ENCODE peak calls at places on chromosomes 2 and 18, in six cellular contexts. One of them, this sample, is unnamed.
A peak's percentile ranks its signal among the peaks of the same experiment; 100 is the strongest.

GRCh38 chr2:42754021-42754775 is 9.7 kb downstream of the OXER1 start:
- DNase-seq in lower leg skin: no peak
- DNase-seq in heart left ventricle: peak; percentile 52
- DNase-seq in upper lobe of right lung: no peak
- DNase-seq in HCT116: no peak
- DNase-seq in dorsolateral prefrontal cortex: peak; percentile 48
- DNase-seq in this sample: no peak

GRCh38 chr2:38523728-38524437 is 78.8 kb downstream of the HNRNPLL start:
- DNase-seq in lower leg skin: no peak
- DNase-seq in heart left ventricle: no peak
- DNase-seq in upper lobe of right lung: no peak
- DNase-seq in HCT116: no peak
- DNase-seq in dorsolateral prefrontal cortex: no peak
- DNase-seq in this sample: no peak

GRCh38 chr2:190849774-190850173 is 30.8 kb upstream of the GLS start:
- DNase-seq in lower leg skin: no peak
- DNase-seq in heart left ventricle: peak; percentile 41
- DNase-seq in upper lobe of right lung: no peak
- DNase-seq in HCT116: no peak
- DNase-seq in dorsolateral prefrontal cortex: peak; percentile 12
- DNase-seq in this sample: no peak

GRCh38 chr2:67514515-67514914 is 117.4 kb downstream of the ETAA1 start:
- DNase-seq in lower leg skin: no peak
- DNase-seq in heart left ventricle: no peak
- DNase-seq in upper lobe of right lung: no peak
- DNase-seq in HCT116: no peak
- DNase-seq in dorsolateral prefrontal cortex: no peak
- DNase-seq in this sample: no peak

GRCh38 chr18:36185157-36185556 is 2.1 kb upstream of the MOCOS start:
- DNase-seq in lower leg skin: peak; percentile 32
- DNase-seq in heart left ventricle: no peak
- DNase-seq in upper lobe of right lung: no peak
- DNase-seq in HCT116: no peak
- DNase-seq in dorsolateral prefrontal cortex: no peak
- DNase-seq in this sample: no peak

GRCh38 chr2:232350804-232351685 is 27.5 kb upstream of the ALPP start:
- DNase-seq in lower leg skin: no peak
- DNase-seq in heart left ventricle: no peak
- DNase-seq in upper lobe of right lung: peak; percentile 62
- DNase-seq in HCT116: no peak
- DNase-seq in dorsolateral prefrontal cortex: no peak
- DNase-seq in this sample: no peak

GRCh38 chr2:73176205-73176880 is 26.0 kb upstream of the NOTO start:
- DNase-seq in lower leg skin: no peak
- DNase-seq in heart left ventricle: no peak
- DNase-seq in upper lobe of right lung: no peak
- DNase-seq in HCT116: no peak
- DNase-seq in dorsolateral prefrontal cortex: no peak
- DNase-seq in this sample: no peak

GRCh38 chr2:112938904-112939303 is 27.9 kb downstream of the IL37 start:
- DNase-seq in lower leg skin: no peak
- DNase-seq in heart left ventricle: no peak
- DNase-seq in upper lobe of right lung: no peak
- DNase-seq in HCT116: peak; percentile 68
- DNase-seq in dorsolateral prefrontal cortex: no peak
- DNase-seq in this sample: no peak

GRCh38 chr2:240433973-240434727 is 1.3 kb upstream of the GPC1 start:
- DNase-seq in lower leg skin: peak; percentile 93
- DNase-seq in heart left ventricle: peak; percentile 26
- DNase-seq in upper lobe of right lung: peak; percentile 67
- DNase-seq in HCT116: peak; percentile 81
- DNase-seq in dorsolateral prefrontal cortex: peak; percentile 60
- DNase-seq in this sample: no peak
- H3K4me3 ChIP-seq in lower leg skin: peak overlapping the region; percentile 46
- H3K4me3 ChIP-seq in heart left ventricle: peak overlapping the region; percentile 79
- H3K4me3 ChIP-seq in upper lobe of right lung: peak overlapping the region; percentile 63
- H3K4me3 ChIP-seq in HCT116: peak overlapping the region; percentile 74
- H3K4me3 ChIP-seq in dorsolateral prefrontal cortex: peak overlapping the region; percentile 76
- H3K4me3 ChIP-seq in this sample: peak overlapping the region; percentile 90

GRCh38 chr2:241940329-241940728 is 70.8 kb downstream of the RTP5 start:
- DNase-seq in lower leg skin: peak; percentile 36
- DNase-seq in heart left ventricle: no peak
- DNase-seq in upper lobe of right lung: no peak
- DNase-seq in HCT116: peak; percentile 8
- DNase-seq in dorsolateral prefrontal cortex: no peak
- DNase-seq in this sample: no peak
- TF ChIP-seq CTCF in lower leg skin: no peak
- TF ChIP-seq CTCF in heart left ventricle: no peak
- TF ChIP-seq CTCF in upper lobe of right lung: peak; percentile 29
- TF ChIP-seq CTCF in HCT116: peak; percentile 53
- TF ChIP-seq CTCF in dorsolateral prefrontal cortex: no peak
- TF ChIP-seq CTCF in this sample: no peak

DNA sequence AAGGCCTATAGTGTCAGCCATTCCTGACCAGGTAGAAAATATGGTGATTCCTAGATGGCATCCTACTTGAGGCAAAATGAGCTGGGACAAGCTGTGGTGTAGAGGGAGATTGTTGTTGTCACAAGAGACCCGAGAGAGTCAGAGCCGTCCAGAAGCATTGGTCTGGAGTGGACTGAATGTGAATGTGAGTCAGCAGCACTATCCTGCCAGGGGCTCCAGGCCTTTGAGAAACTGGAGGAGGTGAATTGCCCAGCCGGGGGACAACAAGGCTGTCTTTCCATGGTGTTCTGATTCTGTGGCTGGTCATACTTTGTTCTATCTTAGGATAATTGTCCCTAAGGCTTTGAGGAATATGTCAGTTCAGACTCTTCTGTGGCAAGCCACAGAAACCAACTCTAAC is 29.4 kb upstream of the EIF2AK3 start:
- DNase-seq in lower leg skin: no peak
- DNase-seq in heart left ventricle: no peak
- DNase-seq in upper lobe of right lung: no peak
- DNase-seq in HCT116: no peak
- DNase-seq in dorsolateral prefrontal cortex: no peak
- DNase-seq in this sample: no peak
- H3K4me3 ChIP-seq in lower leg skin: no peak overlapping the region
- H3K4me3 ChIP-seq in heart left ventricle: no peak overlapping the region
- H3K4me3 ChIP-seq in upper lobe of right lung: no peak overlapping the region
- H3K4me3 ChIP-seq in HCT116: no peak overlapping the region
- H3K4me3 ChIP-seq in dorsolateral prefrontal cortex: no peak overlapping the region
- H3K4me3 ChIP-seq in this sample: no peak overlapping the region

DNA sequence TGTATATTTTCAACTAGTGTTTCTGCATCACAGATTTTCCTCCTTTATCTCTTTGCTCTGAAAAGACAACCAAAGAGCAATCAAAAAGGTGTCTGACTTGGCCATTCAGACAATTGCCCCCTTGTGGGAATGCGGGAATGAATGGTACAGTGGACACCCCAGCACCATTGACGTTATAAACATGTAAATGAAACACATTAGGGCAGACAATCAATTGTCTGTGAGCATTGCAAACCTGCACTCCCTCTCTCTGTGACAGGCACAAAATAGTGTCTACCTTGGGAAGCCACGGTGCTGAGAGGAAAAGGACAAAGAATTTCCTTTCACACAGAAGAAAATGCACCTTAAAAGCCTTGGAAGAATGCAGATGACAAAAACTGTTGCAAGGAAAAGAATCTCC is 8.0 kb downstream of the ZEB2 start:
- DNase-seq in lower leg skin: no peak
- DNase-seq in heart left ventricle: no peak
- DNase-seq in upper lobe of right lung: no peak
- DNase-seq in HCT116: no peak
- DNase-seq in dorsolateral prefrontal cortex: no peak
- DNase-seq in this sample: no peak
- TF ChIP-seq CTCF in lower leg skin: no peak
- TF ChIP-seq CTCF in heart left ventricle: no peak
- TF ChIP-seq CTCF in upper lobe of right lung: peak; percentile 8
- TF ChIP-seq CTCF in HCT116: no peak
- TF ChIP-seq CTCF in dorsolateral prefrontal cortex: no peak
- TF ChIP-seq CTCF in this sample: no peak

GRCh38 chr2:91477731-91478672 is 2786.5 kb downstream of the RPIA start:
- DNase-seq in lower leg skin: peak; percentile 86
- DNase-seq in heart left ventricle: peak; percentile 43
- DNase-seq in upper lobe of right lung: peak; percentile 71
- DNase-seq in HCT116: no peak
- DNase-seq in dorsolateral prefrontal cortex: no peak
- DNase-seq in this sample: no peak
- H3K4me3 ChIP-seq in lower leg skin: peak overlapping the region; percentile 22
- H3K4me3 ChIP-seq in heart left ventricle: peak overlapping the region; percentile 51
- H3K4me3 ChIP-seq in upper lobe of right lung: peak overlapping the region; percentile 51
- H3K4me3 ChIP-seq in HCT116: peak overlapping the region; percentile 16
- H3K4me3 ChIP-seq in dorsolateral prefrontal cortex: peak overlapping the region; percentile 35
- H3K4me3 ChIP-seq in this sample: peak overlapping the region; percentile 64

GRCh38 chr2:34096552-34097171 is 497.6 kb upstream of the FAM98A start:
- DNase-seq in lower leg skin: no peak
- DNase-seq in heart left ventricle: peak; percentile 22
- DNase-seq in upper lobe of right lung: no peak
- DNase-seq in HCT116: peak; percentile 32
- DNase-seq in dorsolateral prefrontal cortex: peak; percentile 54
- DNase-seq in this sample: no peak
- TF ChIP-seq CTCF in lower leg skin: no peak
- TF ChIP-seq CTCF in heart left ventricle: peak; percentile 83
- TF ChIP-seq CTCF in upper lobe of right lung: peak; percentile 83
- TF ChIP-seq CTCF in HCT116: peak; percentile 53
- TF ChIP-seq CTCF in dorsolateral prefrontal cortex: peak; percentile 83
- TF ChIP-seq CTCF in this sample: peak; percentile 76

DNA sequence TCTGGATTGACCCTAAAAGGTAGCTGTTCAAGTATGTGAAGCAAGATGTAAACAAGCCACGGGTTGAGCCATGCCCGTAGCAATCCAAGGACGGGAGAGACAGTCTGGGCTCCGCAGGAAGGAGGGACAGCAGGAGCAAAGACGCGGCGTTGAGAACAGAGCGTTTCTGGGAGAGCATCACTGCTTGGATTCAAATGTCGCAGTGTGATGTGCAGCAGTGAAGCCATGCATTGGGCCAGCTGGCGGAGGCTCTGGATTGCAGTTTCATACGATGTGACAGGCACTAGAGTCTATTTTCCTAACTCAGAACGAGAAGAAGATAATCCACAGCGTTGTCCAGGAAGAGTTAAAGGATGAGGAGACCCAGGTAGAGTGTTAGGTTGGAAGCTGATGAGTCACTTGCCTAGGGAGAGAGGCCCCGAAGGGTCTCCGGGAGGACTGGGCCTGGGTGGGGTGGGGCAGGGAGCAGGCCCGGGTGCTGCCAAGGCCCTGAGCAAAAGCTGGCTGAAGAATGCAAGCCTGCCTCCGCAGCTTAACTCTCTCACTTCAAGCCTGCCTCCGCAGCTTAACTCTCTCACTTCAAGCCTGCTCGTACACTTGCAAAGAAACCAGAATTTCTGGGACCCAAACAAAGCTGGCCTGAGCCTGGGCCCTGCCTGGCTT is 17.7 kb upstream of the SEMA4C start:
- DNase-seq in lower leg skin: peak; percentile 89
- DNase-seq in heart left ventricle: no peak
- DNase-seq in upper lobe of right lung: peak; percentile 61
- DNase-seq in HCT116: no peak
- DNase-seq in dorsolateral prefrontal cortex: peak; percentile 49
- DNase-seq in this sample: no peak
- H3K4me3 ChIP-seq in lower leg skin: no peak overlapping the region
- H3K4me3 ChIP-seq in heart left ventricle: no peak overlapping the region
- H3K4me3 ChIP-seq in upper lobe of right lung: no peak overlapping the region
- H3K4me3 ChIP-seq in HCT116: no peak overlapping the region
- H3K4me3 ChIP-seq in dorsolateral prefrontal cortex: no peak overlapping the region
- H3K4me3 ChIP-seq in this sample: no peak overlapping the region

GRCh38 chr2:84482588-84482987 is 23.5 kb upstream of the SUCLG1 start:
- DNase-seq in lower leg skin: no peak
- DNase-seq in heart left ventricle: no peak
- DNase-seq in upper lobe of right lung: no peak
- DNase-seq in HCT116: no peak
- DNase-seq in dorsolateral prefrontal cortex: no peak
- DNase-seq in this sample: no peak
- TF ChIP-seq CTCF in lower leg skin: no peak
- TF ChIP-seq CTCF in heart left ventricle: no peak
- TF ChIP-seq CTCF in upper lobe of right lung: no peak
- TF ChIP-seq CTCF in HCT116: no peak
- TF ChIP-seq CTCF in dorsolateral prefrontal cortex: no peak
- TF ChIP-seq CTCF in this sample: no peak